ENCODE peak calls at places on chromosomes 13 and 19, in four cellular contexts. One of them, this sample, is unnamed.

GRCh38 chr13:93226623-93227279 is at the start of gene GPC6:
- DNase-seq in PC-9: no peak
- DNase-seq in fibroblast of lung: peak
- DNase-seq in spleen: no peak
- DNase-seq in this sample: no peak

GRCh38 chr19:2477141-2477710 is 1.3 kb downstream of the GADD45B start:
- DNase-seq in PC-9: peak
- DNase-seq in fibroblast of lung: peak
- DNase-seq in spleen: peak
- DNase-seq in this sample: no peak

GRCh38 chr19:47094557-47095517 is 18.7 kb downstream of the ZC3H4 start:
- DNase-seq in fibroblast of lung: peak
- DNase-seq in spleen: peak
- DNase-seq in PC-9: peak
- DNase-seq in this sample: no peak

GRCh38 chr13:89852570-89852969 is 1494.9 kb upstream of the MIR17HG start:
- DNase-seq in spleen: no peak
- DNase-seq in fibroblast of lung: no peak
- DNase-seq in PC-9: no peak
- DNase-seq in this sample: no peak

GRCh38 chr13:51976890-51977289 is 34.4 kb downstream of the ATP7B start:
- DNase-seq in spleen: no peak
- DNase-seq in fibroblast of lung: no peak
- DNase-seq in PC-9: no peak
- DNase-seq in this sample: no peak

GRCh38 chr19:13717194-13717643 is 47.1 kb upstream of the MRI1 start:
- DNase-seq in PC-9: no peak
- DNase-seq in spleen: no peak
- DNase-seq in fibroblast of lung: peak
- DNase-seq in this sample: no peak

GRCh38 chr19:35154535-35155406 is at the start of gene FXYD5:
- DNase-seq in fibroblast of lung: peak
- DNase-seq in spleen: peak
- DNase-seq in PC-9: peak
- DNase-seq in this sample: peak

GRCh38 chr13:77811981-77812380 is 106.7 kb downstream of the EDNRB start:
- DNase-seq in PC-9: no peak
- DNase-seq in fibroblast of lung: no peak
- DNase-seq in spleen: no peak
- DNase-seq in this sample: no peak

GRCh38 chr19:28184997-28185396 is 1028.0 kb downstream of the UQCRFS1 start:
- DNase-seq in fibroblast of lung: peak
- DNase-seq in PC-9: no peak
- DNase-seq in spleen: no peak
- DNase-seq in this sample: no peak

GRCh38 chr13:102721800-102722231 is 27.0 kb upstream of the METTL21C start:
- DNase-seq in PC-9: no peak
- DNase-seq in fibroblast of lung: peak
- DNase-seq in spleen: no peak
- DNase-seq in this sample: no peak

GRCh38 chr19:45973564-45974338 is at the start of gene NOVA2:
- DNase-seq in fibroblast of lung: peak
- DNase-seq in PC-9: peak
- DNase-seq in spleen: peak
- DNase-seq in this sample: peak

GRCh38 chr19:2055871-2056809 is 5.1 kb upstream of the MKNK2 start:
- DNase-seq in PC-9: peak
- DNase-seq in fibroblast of lung: peak
- DNase-seq in spleen: peak
- DNase-seq in this sample: no peak

GRCh38 chr19:3620817-3621547 is 5.6 kb downstream of the CACTIN start:
- DNase-seq in spleen: no peak
- DNase-seq in PC-9: no peak
- DNase-seq in fibroblast of lung: no peak
- DNase-seq in this sample: no peak

GRCh38 chr13:32545083-32545482 is 6.5 kb upstream of the N4BP2L2 start:
- DNase-seq in spleen: no peak
- DNase-seq in PC-9: no peak
- DNase-seq in fibroblast of lung: no peak
- DNase-seq in this sample: no peak

GRCh38 chr13:38849316-38849715 is 141.3 kb downstream of the STOML3 start:
- DNase-seq in PC-9: peak
- DNase-seq in fibroblast of lung: no peak
- DNase-seq in spleen: no peak
- DNase-seq in this sample: peak

GRCh38 chr19:50248413-50248812 is 45.0 kb downstream of the MYH14 start:
- DNase-seq in PC-9: no peak
- DNase-seq in spleen: no peak
- DNase-seq in fibroblast of lung: no peak
- DNase-seq in this sample: no peak

GRCh38 chr13:34435338-34435737 is 506.7 kb upstream of the NBEA start:
- DNase-seq in PC-9: no peak
- DNase-seq in fibroblast of lung: peak
- DNase-seq in spleen: no peak
- DNase-seq in this sample: no peak

GRCh38 chr19:46951236-46951986 is 68.2 kb upstream of the NPAS1 start:
- DNase-seq in PC-9: no peak
- DNase-seq in spleen: no peak
- DNase-seq in fibroblast of lung: peak
- DNase-seq in this sample: peak

GRCh38 chr13:23673354-23673753 is 103.1 kb downstream of the TNFRSF19 start:
- DNase-seq in fibroblast of lung: peak
- DNase-seq in spleen: no peak
- DNase-seq in PC-9: no peak
- DNase-seq in this sample: peak

GRCh38 chr13:42638101-42638500 is 64.1 kb downstream of the TNFSF11 start:
- DNase-seq in spleen: no peak
- DNase-seq in PC-9: no peak
- DNase-seq in fibroblast of lung: no peak
- DNase-seq in this sample: no peak

GRCh38 chr19:40147693-40148347 is 43.4 kb upstream of the MAP3K10 start:
- DNase-seq in PC-9: peak
- DNase-seq in fibroblast of lung: peak
- DNase-seq in spleen: no peak
- DNase-seq in this sample: peak

GRCh38 chr13:77345150-77345780 is 18.4 kb upstream of the MYCBP2 start:
- DNase-seq in fibroblast of lung: no peak
- DNase-seq in PC-9: no peak
- DNase-seq in spleen: no peak
- DNase-seq in this sample: no peak

GRCh38 chr13:52665325-52665724 is 12.7 kb downstream of the SUGT1 start:
- DNase-seq in spleen: no peak
- DNase-seq in fibroblast of lung: peak
- DNase-seq in PC-9: no peak
- DNase-seq in this sample: peak

DNA sequence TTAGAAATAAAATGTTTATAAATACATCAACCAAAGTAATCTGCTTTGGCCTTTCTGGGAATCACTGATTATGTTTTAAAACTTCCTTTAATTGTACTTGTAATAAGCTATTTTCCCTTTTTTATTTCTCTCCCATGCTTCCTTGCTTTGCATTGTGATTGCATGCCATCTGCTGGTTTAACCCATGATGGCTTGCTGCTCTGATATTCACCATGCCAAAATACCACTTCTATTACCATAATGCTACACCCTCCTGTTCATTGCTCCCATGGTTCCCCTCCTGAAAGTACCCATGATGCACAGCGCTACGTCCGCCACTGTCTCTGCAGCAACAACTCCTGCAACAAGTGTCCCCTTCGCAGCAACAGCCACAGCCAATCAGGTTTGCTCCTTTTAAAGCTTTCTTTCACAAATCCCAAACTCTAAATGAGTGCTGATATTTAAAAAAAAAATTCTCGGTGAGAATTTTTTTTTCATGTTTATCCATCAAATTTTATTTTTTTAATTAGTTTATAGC is 67.7 kb upstream of the RAP2A start:
- DNase-seq in PC-9: no peak
- DNase-seq in fibroblast of lung: no peak
- DNase-seq in spleen: no peak
- DNase-seq in this sample: no peak
- H3K27ac ChIP-seq in PC-9: no peak
- H3K27ac ChIP-seq in fibroblast of lung: no peak
- H3K27ac ChIP-seq in spleen: no peak
- H3K27ac ChIP-seq in this sample: no peak

DNA sequence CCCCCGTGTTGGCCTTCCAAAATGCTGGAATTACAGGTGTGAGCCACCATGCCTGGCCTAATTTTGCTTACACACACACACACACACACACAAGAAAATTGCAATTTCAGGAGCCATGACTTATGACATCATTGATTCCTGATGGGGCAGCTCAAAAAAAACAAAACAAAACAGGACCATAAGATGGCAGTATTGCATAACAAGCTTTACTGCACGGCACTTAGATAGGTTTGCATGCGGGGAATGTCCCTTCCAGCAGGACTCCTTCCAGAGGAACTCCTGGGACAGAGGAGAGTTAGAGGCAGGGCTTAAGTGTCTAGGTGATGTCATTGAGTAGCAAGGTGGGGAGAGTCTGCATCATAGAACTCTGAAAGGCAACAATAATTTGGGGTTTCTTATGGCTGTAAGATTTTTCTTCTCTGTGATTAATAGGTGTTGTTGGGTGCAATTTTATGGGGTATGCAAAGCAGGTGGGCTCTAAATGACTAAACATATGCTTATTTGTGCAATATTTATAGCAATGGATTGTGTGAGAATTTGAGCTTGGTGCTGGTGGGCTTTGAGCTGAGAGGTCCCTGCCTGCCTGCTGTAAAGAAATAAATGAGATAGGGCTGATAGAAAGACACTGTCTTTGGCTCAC is 9.0 kb upstream of the ACSBG2 start:
- DNase-seq in spleen: no peak
- DNase-seq in PC-9: peak
- DNase-seq in fibroblast of lung: peak
- DNase-seq in this sample: peak
- TF ChIP-seq CTCF in spleen: no peak
- TF ChIP-seq CTCF in PC-9: peak
- TF ChIP-seq CTCF in fibroblast of lung: peak
- TF ChIP-seq CTCF in this sample: no peak

GRCh38 chr19:32173836-32174235 is 171.6 kb upstream of the ZNF507 start:
- DNase-seq in spleen: no peak
- DNase-seq in PC-9: no peak
- DNase-seq in fibroblast of lung: no peak
- DNase-seq in this sample: no peak
- H3K27ac ChIP-seq in spleen: no peak
- H3K27ac ChIP-seq in PC-9: no peak
- H3K27ac ChIP-seq in fibroblast of lung: no peak
- H3K27ac ChIP-seq in this sample: no peak

DNA sequence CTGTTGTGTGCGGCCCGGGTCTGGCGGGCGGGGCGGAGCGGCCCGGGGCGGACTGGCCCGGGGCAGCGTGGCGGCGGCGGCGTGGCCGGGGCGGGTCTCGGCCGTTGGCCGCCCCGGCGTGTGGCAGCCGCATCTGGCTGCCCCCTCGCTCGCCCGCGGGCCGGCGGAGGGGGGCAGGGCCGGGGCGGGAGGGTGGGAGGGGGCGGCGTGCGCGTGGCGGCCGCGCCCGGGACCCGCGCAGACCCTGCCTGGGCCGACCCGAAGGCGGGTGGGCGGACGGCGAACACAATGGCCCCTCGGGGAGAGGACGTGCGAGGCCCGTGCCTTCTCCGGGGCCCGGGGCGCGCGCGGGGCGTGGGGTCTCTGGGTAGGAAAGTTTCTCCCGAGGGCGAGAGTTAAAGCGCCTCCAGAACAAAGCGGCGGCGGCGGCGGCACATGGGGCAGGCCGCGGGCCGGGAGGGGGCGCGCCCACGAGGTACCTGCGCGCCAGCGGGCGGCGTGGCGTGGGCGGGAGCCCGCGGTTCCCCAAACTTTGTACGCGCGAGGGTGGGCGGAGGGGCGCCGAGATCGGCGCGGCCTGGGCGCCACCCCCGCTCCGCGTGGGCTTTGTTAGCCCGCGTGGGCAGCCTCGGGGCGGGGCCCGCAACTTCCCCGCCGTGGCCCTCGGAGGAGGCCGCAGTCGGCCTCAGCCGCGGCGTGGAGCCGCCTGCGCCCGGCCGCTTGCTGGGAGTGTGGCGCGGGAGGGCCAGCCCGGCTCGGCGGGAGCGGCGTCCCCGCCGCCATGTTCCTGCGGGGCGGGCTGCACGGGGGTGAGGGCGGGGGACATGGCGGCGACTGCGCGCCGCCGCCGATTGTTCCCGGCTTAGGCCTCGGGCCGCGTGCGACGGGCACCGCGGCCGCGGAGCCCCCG is 764 bp downstream of the MIR17HG start:
- DNase-seq in fibroblast of lung: peak
- DNase-seq in PC-9: peak
- DNase-seq in spleen: peak
- DNase-seq in this sample: peak
- TF ChIP-seq CTCF in fibroblast of lung: no peak
- TF ChIP-seq CTCF in PC-9: no peak
- TF ChIP-seq CTCF in spleen: no peak
- TF ChIP-seq CTCF in this sample: no peak

GRCh38 chr19:55606817-55607216 is 1.4 kb downstream of the ZNF865 start:
- DNase-seq in spleen: no peak
- DNase-seq in fibroblast of lung: no peak
- DNase-seq in PC-9: no peak
- DNase-seq in this sample: no peak
- H3K27ac ChIP-seq in spleen: peak
- H3K27ac ChIP-seq in fibroblast of lung: peak
- H3K27ac ChIP-seq in PC-9: no peak
- H3K27ac ChIP-seq in this sample: peak

GRCh38 chr13:110813646-110814624 is 100.4 kb downstream of the ING1 start:
- DNase-seq in fibroblast of lung: no peak
- DNase-seq in spleen: no peak
- DNase-seq in PC-9: no peak
- DNase-seq in this sample: no peak
- TF ChIP-seq CTCF in fibroblast of lung: no peak
- TF ChIP-seq CTCF in spleen: no peak
- TF ChIP-seq CTCF in PC-9: peak
- TF ChIP-seq CTCF in this sample: no peak

DNA sequence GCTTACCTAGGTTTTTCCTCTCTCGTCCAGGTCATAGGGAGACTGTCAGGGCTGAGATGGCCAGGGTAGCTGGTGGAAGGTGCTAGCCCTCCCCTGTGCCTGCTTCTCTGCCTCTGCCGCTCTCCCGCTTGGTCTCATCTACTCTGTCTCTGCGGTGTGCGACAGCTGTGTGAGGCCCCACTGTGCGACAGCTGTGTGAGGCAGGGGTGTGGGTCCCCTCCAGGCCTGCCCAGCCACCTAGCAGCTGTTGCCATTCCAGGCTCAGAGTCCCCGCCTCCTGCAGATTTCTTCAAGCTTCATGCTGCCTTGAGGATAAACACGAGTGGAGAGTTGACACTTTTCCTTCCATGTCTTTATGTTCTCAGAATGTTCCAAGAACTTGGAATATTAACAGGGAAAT is 53.0 kb downstream of the ARHGEF7 start:
- DNase-seq in spleen: no peak
- DNase-seq in PC-9: no peak
- DNase-seq in fibroblast of lung: no peak
- DNase-seq in this sample: no peak
- H3K27ac ChIP-seq in spleen: no peak
- H3K27ac ChIP-seq in PC-9: no peak
- H3K27ac ChIP-seq in fibroblast of lung: no peak
- H3K27ac ChIP-seq in this sample: no peak